ENCODE peak calls at places on chromosomes 16 and 17, in six cellular contexts. One of them, this sample, is unnamed.
A peak's percentile ranks its signal among the peaks of the same experiment; 100 is the strongest.

GRCh38 chr17:33904438-33904837 is 350.6 kb upstream of the CCL2 start:
- DNase-seq in ovary: no peak
- DNase-seq in T-helper 2 cell: no peak
- DNase-seq in NCI-H2029: no peak
- DNase-seq in CD8-positive, alpha-beta T cell: no peak
- DNase-seq in uterus: no peak
- DNase-seq in this sample: no peak

GRCh38 chr17:66996926-66997325 is 32.4 kb downstream of the CACNG4 start:
- DNase-seq in ovary: no peak
- DNase-seq in T-helper 2 cell: no peak
- DNase-seq in NCI-H2029: no peak
- DNase-seq in CD8-positive, alpha-beta T cell: no peak
- DNase-seq in uterus: no peak
- DNase-seq in this sample: no peak

GRCh38 chr16:9798474-9798873 is 383.8 kb downstream of the GRIN2A start:
- DNase-seq in ovary: no peak
- DNase-seq in T-helper 2 cell: no peak
- DNase-seq in NCI-H2029: peak; percentile 87
- DNase-seq in CD8-positive, alpha-beta T cell: no peak
- DNase-seq in uterus: no peak
- DNase-seq in this sample: peak; percentile 23

GRCh38 chr17:30812218-30813177 is 12.0 kb downstream of the CRLF3 start:
- DNase-seq in ovary: no peak
- DNase-seq in T-helper 2 cell: no peak
- DNase-seq in NCI-H2029: no peak
- DNase-seq in CD8-positive, alpha-beta T cell: no peak
- DNase-seq in uterus: no peak
- DNase-seq in this sample: no peak

GRCh38 chr17:31490019-31490383 is 98.5 kb downstream of the RAB11FIP4 start:
- DNase-seq in ovary: no peak
- DNase-seq in T-helper 2 cell: no peak
- DNase-seq in NCI-H2029: no peak
- DNase-seq in CD8-positive, alpha-beta T cell: no peak
- DNase-seq in uterus: no peak
- DNase-seq in this sample: no peak

GRCh38 chr16:2977440-2977839 is 2.8 kb downstream of the PKMYT1 start:
- DNase-seq in ovary: no peak
- DNase-seq in T-helper 2 cell: no peak
- DNase-seq in NCI-H2029: peak; percentile 94
- DNase-seq in CD8-positive, alpha-beta T cell: no peak
- DNase-seq in uterus: no peak
- DNase-seq in this sample: peak; percentile 86

GRCh38 chr16:4306439-4307214 is 9.2 kb upstream of the GLIS2 start:
- DNase-seq in ovary: no peak
- DNase-seq in T-helper 2 cell: peak; percentile 34
- DNase-seq in NCI-H2029: peak; percentile 76
- DNase-seq in CD8-positive, alpha-beta T cell: peak; percentile 20
- DNase-seq in uterus: peak; percentile 35
- DNase-seq in this sample: peak; percentile 66

GRCh38 chr16:89918453-89919347 is at the start of gene MC1R:
- DNase-seq in ovary: peak; percentile 53
- DNase-seq in T-helper 2 cell: no peak
- DNase-seq in NCI-H2029: no peak
- DNase-seq in CD8-positive, alpha-beta T cell: no peak
- DNase-seq in uterus: no peak
- DNase-seq in this sample: no peak

GRCh38 chr16:28609631-28610594 is at the start of gene SULT1A1:
- DNase-seq in ovary: peak; percentile 50
- DNase-seq in T-helper 2 cell: no peak
- DNase-seq in NCI-H2029: no peak
- DNase-seq in CD8-positive, alpha-beta T cell: no peak
- DNase-seq in uterus: peak; percentile 31
- DNase-seq in this sample: no peak

GRCh38 chr16:23215435-23215834 is 32.9 kb downstream of the SCNN1G start:
- DNase-seq in ovary: no peak
- DNase-seq in T-helper 2 cell: no peak
- DNase-seq in NCI-H2029: no peak
- DNase-seq in CD8-positive, alpha-beta T cell: no peak
- DNase-seq in uterus: no peak
- DNase-seq in this sample: no peak

GRCh38 chr17:74566132-74566753 is 1.1 kb downstream of the CD300H start:
- DNase-seq in ovary: peak; percentile 47
- DNase-seq in T-helper 2 cell: no peak
- DNase-seq in NCI-H2029: no peak
- DNase-seq in CD8-positive, alpha-beta T cell: no peak
- DNase-seq in uterus: no peak
- DNase-seq in this sample: no peak

GRCh38 chr17:76134911-76135809 is 5.9 kb downstream of the FOXJ1 start:
- DNase-seq in ovary: no peak
- DNase-seq in T-helper 2 cell: no peak
- DNase-seq in NCI-H2029: no peak
- DNase-seq in CD8-positive, alpha-beta T cell: no peak
- DNase-seq in uterus: no peak
- DNase-seq in this sample: no peak

GRCh38 chr17:58513391-58513912 is 986 bp downstream of the MTMR4 start:
- DNase-seq in ovary: no peak
- DNase-seq in T-helper 2 cell: no peak
- DNase-seq in NCI-H2029: no peak
- DNase-seq in CD8-positive, alpha-beta T cell: no peak
- DNase-seq in uterus: no peak
- DNase-seq in this sample: no peak

GRCh38 chr17:66702106-66702936 is 132.6 kb upstream of the CACNG5 start:
- DNase-seq in ovary: no peak
- DNase-seq in T-helper 2 cell: no peak
- DNase-seq in NCI-H2029: no peak
- DNase-seq in CD8-positive, alpha-beta T cell: no peak
- DNase-seq in uterus: no peak
- DNase-seq in this sample: no peak